ENCODE peak calls at places on chromosomes 7 and 10, in four cellular contexts. F is suprapubic skin, A is vagina, W is HepG2. X is an unnamed sample.

GRCh38 chr10:34731885-34732701 is 83.0 kb downstream of the PARD3 start:
- DNase-seq in F (no peak), A (no peak), W (no peak), X (no peak)

GRCh38 chr7:1275685-1276424 is 43.2 kb downstream of the UNCX start:
- DNase-seq in F (no peak), A (no peak), W (no peak), X (no peak)

GRCh38 chr7:87155788-87156187 is 3.5 kb downstream of the DMTF1 start:
- DNase-seq in F (no peak), A (no peak), W (no peak), X (no peak)

GRCh38 chr10:94219829-94220228 is 142.9 kb downstream of the NOC3L start:
- DNase-seq in F (no peak), A (no peak), W (no peak), X (peak; percentile 43)

GRCh38 chr7:96314402-96315108 is 7.3 kb downstream of the SLC25A13 start:
- DNase-seq in F (no peak), A (no peak), W (no peak), X (no peak)

GRCh38 chr10:129161184-129161583 is 305.9 kb upstream of the MGMT start:
- DNase-seq in F (no peak), A (no peak), W (no peak), X (no peak)

GRCh38 chr10:61733358-61733940 is 70.7 kb downstream of the CABCOCO1 start:
- DNase-seq in F (no peak), A (no peak), W (peak; percentile 33), X (no peak)

GRCh38 chr10:422232-422631 is 267.2 kb downstream of the DIP2C start:
- DNase-seq in F (no peak), A (no peak), W (no peak), X (no peak)

GRCh38 chr10:99080275-99080816 is 155.3 kb downstream of the HPSE2 start:
- DNase-seq in F (no peak), A (no peak), W (no peak), X (no peak)

GRCh38 chr10:11134411-11134810 is 116.7 kb downstream of the CELF2 start:
- DNase-seq in F (no peak), A (no peak), W (no peak), X (no peak)

GRCh38 chr7:104160375-104160774 is 47.4 kb downstream of the ORC5 start:
- DNase-seq in F (no peak), A (no peak), W (no peak), X (no peak)

GRCh38 chr10:126701526-126701925 is 31.0 kb upstream of the C10orf90 start:
- DNase-seq in F (no peak), A (peak; percentile 79), W (no peak), X (no peak)

GRCh38 chr10:12981570-12981969 is 19.9 kb downstream of the CCDC3 start:
- DNase-seq in F (no peak), A (no peak), W (no peak), X (no peak)

GRCh38 chr7:14286036-14286435 is 296.6 kb upstream of the ETV1 start:
- DNase-seq in F (no peak), A (no peak), W (no peak), X (no peak)

GRCh38 chr10:122165914-122166313 is 105.2 kb upstream of the BTBD16 start:
- DNase-seq in F (no peak), A (no peak), W (no peak), X (no peak)

GRCh38 chr7:47026733-47027450 is 555.0 kb downstream of the TNS3 start:
- DNase-seq in F (no peak), A (no peak), W (no peak), X (no peak)

GRCh38 chr7:157525501-157525915 is 188.7 kb downstream of the DNAJB6 start:
- DNase-seq in F (no peak), A (no peak), W (no peak), X (no peak)

GRCh38 chr7:30984359-30985107 is 20.8 kb downstream of the GHRHR start:
- DNase-seq in F (no peak), A (no peak), W (no peak), X (no peak)

GRCh38 chr7:1815051-1815481 is 145.0 kb downstream of the ELFN1 start:
- DNase-seq in F (peak; percentile 51), A (no peak), W (no peak), X (no peak)

GRCh38 chr10:12509016-12509793 is 159.9 kb downstream of the CAMK1D start:
- DNase-seq in F (peak; percentile 25), A (no peak), W (no peak), X (no peak)

GRCh38 chr7:108282427-108282996 is 152.4 kb upstream of the LAMB4 start:
- DNase-seq in F (no peak), A (no peak), W (no peak), X (no peak)

GRCh38 chr10:75051308-75051707 is 60.1 kb upstream of the SAMD8 start:
- DNase-seq in F (no peak), A (no peak), W (no peak), X (peak; percentile 8)

GRCh38 chr10:24751716-24752115 is 28.0 kb upstream of the ARHGAP21 start:
- DNase-seq in F (no peak), A (no peak), W (no peak), X (no peak)

GRCh38 chr7:152312316-152312715 is 123.5 kb downstream of the KMT2C start:
- DNase-seq in F (no peak), A (no peak), W (no peak), X (no peak)

GRCh38 chr10:109067051-109067450 is 856.3 kb downstream of the XPNPEP1 start:
- DNase-seq in F (no peak), A (no peak), W (no peak), X (no peak)

GRCh38 chr7:127608446-127608845 is 9.5 kb downstream of the PAX4 start:
- DNase-seq in F (no peak), A (no peak), W (no peak), X (no peak)

GRCh38 chr7:13563257-13563656 is 426.2 kb downstream of the ETV1 start:
- DNase-seq in F (no peak), A (no peak), W (no peak), X (no peak)

GRCh38 chr10:104650072-104650471 is 9.0 kb downstream of the SORCS3 start:
- DNase-seq in F (no peak), A (no peak), W (no peak), X (no peak)
- TF ChIP-seq CTCF in F (no peak), A (no peak), W (no peak), X (no peak)

GRCh38 chr7:84490661-84491060 is 296.1 kb upstream of the SEMA3A start:
- DNase-seq in F (no peak), A (no peak), W (no peak), X (no peak)
- H3K4me3 ChIP-seq in F (no peak overlapping the region), A (no peak overlapping the region), W (no peak overlapping the region), X (no peak overlapping the region)

GRCh38 chr7:118846977-118847376 is 622.5 kb downstream of the ANKRD7 start:
- DNase-seq in F (no peak), A (no peak), W (no peak), X (no peak)
- TF ChIP-seq POLR2AphosphoS5 in F (no peak), A (no peak), W (no peak), X (no peak)

GRCh38 chr10:29533696-29534285 is 101.0 kb downstream of the SVIL start:
- DNase-seq in F (no peak), A (no peak), W (no peak), X (no peak)

GRCh38 chr10:29533046-29533445 is 101.7 kb downstream of the SVIL start:
- DNase-seq in F (no peak), A (no peak), W (no peak), X (no peak)

GRCh38 chr10:29532256-29532878 is 102.4 kb downstream of the SVIL start:
- DNase-seq in F (no peak), A (no peak), W (no peak), X (no peak)

GRCh38 chr10:29529146-29529545 is 105.6 kb downstream of the SVIL start:
- DNase-seq in F (no peak), A (no peak), W (no peak), X (no peak)

GRCh38 chr10:29530112-29530976 is 104.4 kb downstream of the SVIL start:
- DNase-seq in F (no peak), A (no peak), W (no peak), X (no peak)
- TF ChIP-seq CTCF in F (no peak), A (no peak), W (peak; percentile 7), X (no peak)

GRCh38 chr7:99992330-99993037 is 16.7 kb upstream of the AZGP1 start:
- DNase-seq in F (no peak), A (no peak), W (no peak), X (no peak)
- H3K4me3 ChIP-seq in F (no peak overlapping the region), A (no peak overlapping the region), W (no peak overlapping the region), X (no peak overlapping the region)

X was measured in upper lobe of left lung.